ENCODE peak calls at places on chromosomes 4 and X, in ten cellular contexts. One of them, this sample, is unnamed.
A peak's percentile ranks its signal among the peaks of the same experiment; 100 is the strongest.

GRCh38 chrX:33062016-33062415 is 149.3 kb downstream of the DMD start:
- DNase-seq in ELR: no peak
- DNase-seq in GM20000: no peak
- DNase-seq in fibroblast of the aortic adventitia: no peak
- DNase-seq in NCI-H1930: no peak
- DNase-seq in SK-N-DZ: no peak
- DNase-seq in HT-29: no peak
- DNase-seq in COR-L47: no peak
- DNase-seq in fibroblast of mammary gland: no peak
- DNase-seq in stimulated activated CD4-positive, alpha-beta T cell treated with anti-CD3 and anti-CD28 coated beads, Interleukin-1b, Interleukin-23, amount 100 ng/mL, for 48 hours: no peak
- DNase-seq in this sample: no peak

GRCh38 chr4:115154826-115155225 is 41.4 kb upstream of the NDST4 start:
- DNase-seq in ELR: no peak
- DNase-seq in GM20000: no peak
- DNase-seq in fibroblast of the aortic adventitia: no peak
- DNase-seq in NCI-H1930: no peak
- DNase-seq in SK-N-DZ: no peak
- DNase-seq in HT-29: peak; percentile 23
- DNase-seq in COR-L47: peak; percentile 4
- DNase-seq in fibroblast of mammary gland: peak; percentile 55
- DNase-seq in stimulated activated CD4-positive, alpha-beta T cell treated with anti-CD3 and anti-CD28 coated beads, Interleukin-1b, Interleukin-23, amount 100 ng/mL, for 48 hours: no peak
- DNase-seq in this sample: no peak

GRCh38 chrX:134002921-134003615 is 17.7 kb upstream of the GPC3 start:
- DNase-seq in ELR: no peak
- DNase-seq in GM20000: no peak
- DNase-seq in fibroblast of the aortic adventitia: no peak
- DNase-seq in NCI-H1930: no peak
- DNase-seq in SK-N-DZ: no peak
- DNase-seq in HT-29: no peak
- DNase-seq in COR-L47: no peak
- DNase-seq in fibroblast of mammary gland: no peak
- DNase-seq in stimulated activated CD4-positive, alpha-beta T cell treated with anti-CD3 and anti-CD28 coated beads, Interleukin-1b, Interleukin-23, amount 100 ng/mL, for 48 hours: no peak
- DNase-seq in this sample: no peak

GRCh38 chrX:132615396-132616131 is 126.7 kb upstream of the MBNL3 start:
- DNase-seq in ELR: peak; percentile 6
- DNase-seq in GM20000: peak; percentile 19
- DNase-seq in fibroblast of the aortic adventitia: peak; percentile 38
- DNase-seq in NCI-H1930: peak; percentile 22
- DNase-seq in SK-N-DZ: peak; percentile 6
- DNase-seq in HT-29: peak; percentile 49
- DNase-seq in COR-L47: peak; percentile 2
- DNase-seq in fibroblast of mammary gland: peak; percentile 41
- DNase-seq in stimulated activated CD4-positive, alpha-beta T cell treated with anti-CD3 and anti-CD28 coated beads, Interleukin-1b, Interleukin-23, amount 100 ng/mL, for 48 hours: peak; percentile 44
- DNase-seq in this sample: no peak

GRCh38 chr4:120731561-120731960 is 191.0 kb downstream of the PRDM5 start:
- DNase-seq in ELR: peak; percentile 18
- DNase-seq in GM20000: no peak
- DNase-seq in fibroblast of the aortic adventitia: peak; percentile 16
- DNase-seq in NCI-H1930: no peak
- DNase-seq in SK-N-DZ: no peak
- DNase-seq in HT-29: no peak
- DNase-seq in COR-L47: no peak
- DNase-seq in fibroblast of mammary gland: peak; percentile 5
- DNase-seq in stimulated activated CD4-positive, alpha-beta T cell treated with anti-CD3 and anti-CD28 coated beads, Interleukin-1b, Interleukin-23, amount 100 ng/mL, for 48 hours: no peak
- DNase-seq in this sample: no peak

GRCh38 chrX:15142084-15142715 is 127.7 kb downstream of the ASB9 start:
- DNase-seq in ELR: no peak
- DNase-seq in GM20000: no peak
- DNase-seq in fibroblast of the aortic adventitia: no peak
- DNase-seq in NCI-H1930: no peak
- DNase-seq in SK-N-DZ: no peak
- DNase-seq in HT-29: no peak
- DNase-seq in COR-L47: no peak
- DNase-seq in fibroblast of mammary gland: no peak
- DNase-seq in stimulated activated CD4-positive, alpha-beta T cell treated with anti-CD3 and anti-CD28 coated beads, Interleukin-1b, Interleukin-23, amount 100 ng/mL, for 48 hours: no peak
- DNase-seq in this sample: no peak

GRCh38 chrX:40166582-40166981 is 68.8 kb upstream of the BCOR start:
- DNase-seq in ELR: no peak
- DNase-seq in GM20000: no peak
- DNase-seq in fibroblast of the aortic adventitia: peak; percentile 70
- DNase-seq in NCI-H1930: no peak
- DNase-seq in SK-N-DZ: peak; percentile 88
- DNase-seq in HT-29: no peak
- DNase-seq in COR-L47: no peak
- DNase-seq in fibroblast of mammary gland: peak; percentile 79
- DNase-seq in stimulated activated CD4-positive, alpha-beta T cell treated with anti-CD3 and anti-CD28 coated beads, Interleukin-1b, Interleukin-23, amount 100 ng/mL, for 48 hours: no peak
- DNase-seq in this sample: no peak

GRCh38 chrX:139158256-139158655 is 372.3 kb upstream of the F9 start:
- DNase-seq in ELR: no peak
- DNase-seq in GM20000: no peak
- DNase-seq in fibroblast of the aortic adventitia: no peak
- DNase-seq in NCI-H1930: no peak
- DNase-seq in SK-N-DZ: no peak
- DNase-seq in HT-29: peak; percentile 3
- DNase-seq in COR-L47: no peak
- DNase-seq in fibroblast of mammary gland: no peak
- DNase-seq in stimulated activated CD4-positive, alpha-beta T cell treated with anti-CD3 and anti-CD28 coated beads, Interleukin-1b, Interleukin-23, amount 100 ng/mL, for 48 hours: no peak
- DNase-seq in this sample: no peak

This sample was measured in A549.